ENCODE peak calls at places on chromosomes 4 and X, in ten cellular contexts. M is DND-41; K is spleen; D is mammary epithelial cell; S is lung; N is effector memory CD4-positive, alpha-beta T cell; V is fibroblast of lung; R is tibial artery; B is pancreas; L is gastrocnemius medialis. T is an unnamed sample.

GRCh38 chr4:1945912-1946311 is 62.9 kb downstream of the NELFA start:
- DNase-seq in D (no peak), K (no peak), N (no peak), S (no peak), L (no peak), B (no peak), V (no peak), M (no peak), R (no peak), T (no peak)

GRCh38 chr4:14410469-14410868 is 591.8 kb upstream of the CPEB2 start:
- DNase-seq in V (no peak), M (no peak), K (no peak), B (peak; percentile 71), N (no peak), R (no peak), L (no peak), S (no peak), D (no peak), T (no peak)

GRCh38 chr4:11799182-11799581 is 370.5 kb upstream of the HS3ST1 start:
- DNase-seq in V (no peak), M (no peak), N (no peak), S (no peak), D (no peak), B (no peak), R (no peak), L (no peak), K (no peak), T (no peak)

GRCh38 chr4:76153356-76153755 is 5.2 kb upstream of the NUP54 start:
- DNase-seq in K (no peak), B (no peak), D (no peak), M (no peak), L (no peak), N (no peak), R (no peak), S (no peak), V (no peak), T (no peak)

GRCh38 chr4:52421811-52422213 is 237.3 kb downstream of the USP46 start:
- DNase-seq in V (no peak), L (no peak), S (no peak), N (no peak), D (no peak), K (no peak), B (no peak), R (no peak), M (no peak), T (no peak)

GRCh38 chrX:105882581-105883275 is 60.4 kb downstream of the NRK start:
- DNase-seq in N (no peak), S (no peak), D (no peak), K (no peak), B (no peak), L (no peak), M (no peak), R (no peak), V (peak; percentile 44), T (no peak)

GRCh38 chr4:103719320-103720204 is at the start of gene TACR3:
- DNase-seq in R (no peak), N (no peak), V (no peak), B (no peak), S (no peak), L (no peak), D (no peak), K (peak; percentile 65), M (no peak), T (no peak)

GRCh38 chr4:125838924-125839323 is 524.2 kb downstream of the FAT4 start:
- DNase-seq in D (no peak), L (no peak), N (no peak), V (no peak), M (no peak), K (no peak), R (no peak), B (no peak), S (no peak), T (no peak)

GRCh38 chr4:164716901-164717300 is 37.0 kb upstream of the SMIM31 start:
- DNase-seq in N (no peak), D (no peak), L (no peak), K (no peak), B (no peak), R (no peak), S (no peak), V (no peak), M (no peak), T (no peak)

GRCh38 chr4:189825466-189825865 is 115.2 kb upstream of the FRG1 start:
- DNase-seq in V (no peak), B (no peak), S (no peak), R (no peak), N (no peak), K (no peak), M (no peak), L (no peak), D (no peak), T (no peak)

DNA sequence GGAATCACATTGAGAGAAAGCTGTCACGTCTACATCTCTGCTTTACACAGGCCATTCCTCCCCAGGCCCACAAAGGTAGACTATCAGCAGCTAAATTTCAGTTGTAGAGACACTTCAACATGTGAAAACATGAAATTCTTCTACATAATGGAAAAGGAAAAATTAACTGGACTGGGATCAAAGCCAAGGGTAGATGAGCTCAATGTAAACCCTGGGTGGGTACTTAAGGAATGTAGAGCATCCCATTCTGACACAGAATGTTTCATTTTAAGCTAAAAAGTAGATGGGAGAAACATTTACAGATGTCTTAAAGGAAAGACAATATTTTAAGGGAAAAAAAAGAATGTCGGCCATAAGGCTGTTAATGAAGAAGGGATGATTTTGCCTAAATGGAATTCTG is 51.3 kb upstream of the NPNT start:
- DNase-seq in D (no peak), S (no peak), L (no peak), R (no peak), K (no peak), M (no peak), N (no peak), V (no peak), B (no peak), T (no peak)
- H3K27ac ChIP-seq in D (no peak overlapping the region), S (no peak overlapping the region), L (no peak overlapping the region), R (no peak overlapping the region), K (no peak overlapping the region), M (no peak overlapping the region), N (no peak overlapping the region), V (no peak overlapping the region), B (no peak overlapping the region), T (no peak overlapping the region)

GRCh38 chrX:68917799-68918198 is 89.0 kb downstream of the EFNB1 start:
- DNase-seq in N (no peak), M (no peak), R (no peak), L (no peak), S (no peak), V (no peak), D (no peak), K (no peak), B (no peak), T (no peak)
- H3K27ac ChIP-seq in N (no peak overlapping the region), M (no peak overlapping the region), R (no peak overlapping the region), L (no peak overlapping the region), S (no peak overlapping the region), V (no peak overlapping the region), D (no peak overlapping the region), K (no peak overlapping the region), B (no peak overlapping the region), T (no peak overlapping the region)

DNA sequence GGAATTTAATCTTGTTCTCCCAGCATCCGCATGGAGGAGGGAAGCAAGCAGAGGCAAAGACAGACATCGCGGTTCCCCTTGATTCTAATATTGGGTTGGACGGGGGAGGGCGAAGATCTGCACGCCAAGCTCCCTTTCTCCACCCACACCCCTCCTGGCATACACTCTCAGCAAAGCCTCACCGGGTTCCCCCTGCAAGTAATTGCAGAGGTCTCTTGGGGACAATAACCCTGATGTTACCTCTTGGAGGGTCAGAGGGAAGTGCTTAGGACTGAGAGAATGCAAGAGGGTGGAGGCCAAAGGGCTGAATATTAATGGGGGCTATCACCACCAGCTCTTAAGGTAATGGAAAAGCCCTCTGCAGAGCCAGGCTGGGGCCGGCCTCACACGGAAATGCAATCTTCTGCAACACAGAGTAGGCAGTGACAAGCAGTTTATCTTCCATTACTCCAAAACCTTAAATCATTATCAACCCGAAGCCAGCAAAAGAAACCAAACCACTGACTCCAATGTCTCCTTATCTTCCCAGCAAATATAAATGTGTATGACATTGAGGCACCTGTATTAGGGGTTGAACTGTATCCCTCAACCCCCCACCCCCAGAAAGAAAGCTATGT is 344.1 kb upstream of the GATB start:
- DNase-seq in V (no peak), D (no peak), N (no peak), R (no peak), L (no peak), B (no peak), M (no peak), K (no peak), S (no peak), T (no peak)
- H3K27ac ChIP-seq in V (no peak overlapping the region), D (peak overlapping the region; percentile 74), N (no peak overlapping the region), R (no peak overlapping the region), L (no peak overlapping the region), B (no peak overlapping the region), M (no peak overlapping the region), K (no peak overlapping the region), S (no peak overlapping the region), T (peak overlapping the region; percentile 89)

GRCh38 chr4:4853921-4854648 is 5.4 kb upstream of the MSX1 start:
- DNase-seq in L (no peak), N (no peak), R (peak; percentile 33), M (no peak), D (no peak), K (peak; percentile 27), V (no peak), B (no peak), S (no peak), T (no peak)

GRCh38 chr4:4851906-4852305 is 7.6 kb upstream of the MSX1 start:
- DNase-seq in K (peak; percentile 61), R (peak; percentile 56), N (no peak), V (no peak), S (no peak), D (no peak), M (no peak), L (no peak), B (no peak), T (no peak)

GRCh38 chr4:4854649-4855292 is 4.7 kb upstream of the MSX1 start:
- DNase-seq in L (no peak), V (no peak), M (no peak), N (no peak), S (no peak), R (peak; percentile 57), K (peak; percentile 73), B (no peak), D (no peak), T (no peak)

GRCh38 chr4:4852591-4853362 is 6.7 kb upstream of the MSX1 start:
- DNase-seq in R (peak; percentile 76), S (no peak), K (peak; percentile 75), N (no peak), B (no peak), L (no peak), M (no peak), D (peak; percentile 58), V (peak; percentile 38), T (no peak)

GRCh38 chr4:4853371-4853823 is 6.1 kb upstream of the MSX1 start:
- DNase-seq in L (no peak), K (peak; percentile 71), R (peak; percentile 62), S (no peak), N (no peak), B (no peak), V (no peak), D (no peak), M (no peak), T (no peak)
- H3K27ac ChIP-seq in L (no peak overlapping the region), K (peak overlapping the region; percentile 36), R (peak overlapping the region; percentile 70), S (no peak overlapping the region), N (no peak overlapping the region), B (peak overlapping the region; percentile 26), V (peak overlapping the region; percentile 65), D (no peak overlapping the region), M (no peak overlapping the region), T (no peak overlapping the region)

DNA sequence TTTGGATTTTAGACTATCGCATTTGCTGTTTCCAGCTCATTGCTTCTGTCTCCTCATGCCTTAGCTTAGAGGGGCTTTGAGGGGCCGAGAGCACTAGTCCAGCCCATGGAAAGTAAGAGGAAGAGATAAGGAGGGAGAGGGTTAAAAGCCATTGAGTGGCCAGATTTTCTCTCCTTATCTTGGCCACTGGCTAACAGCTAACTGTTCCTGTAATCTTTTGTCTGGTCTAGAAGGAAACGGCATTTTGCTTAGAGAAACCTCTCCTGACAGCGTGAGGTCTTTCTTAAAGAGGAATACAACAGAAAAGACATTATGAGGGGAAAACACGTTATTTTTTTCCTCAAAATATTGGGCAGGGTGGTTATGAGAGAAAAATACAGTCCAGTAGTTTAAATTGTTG is 7.9 kb downstream of the GPR101 start:
- DNase-seq in S (no peak), N (no peak), K (no peak), D (no peak), B (no peak), R (no peak), L (no peak), V (no peak), M (no peak), T (no peak)
- H3K27ac ChIP-seq in S (no peak overlapping the region), N (no peak overlapping the region), K (no peak overlapping the region), D (no peak overlapping the region), B (no peak overlapping the region), R (no peak overlapping the region), L (no peak overlapping the region), V (no peak overlapping the region), M (no peak overlapping the region), T (no peak overlapping the region)